ENCODE peak calls at places on chromosome 13, in six cellular contexts. One of them, this sample, is unnamed.

GRCh38 chr13:43720780-43721397 is 65.9 kb downstream of the ENOX1 start:
- DNase-seq in activated T-cell treated with anti-CD3 and anti-CD28 coated beads for 4 hours: no peak
- DNase-seq in activated naive CD4-positive, alpha-beta T cell treated with anti-CD3 and anti-CD28 coated beads, Interleukin-2, amount 50 U/mL, for 16 hours: no peak
- DNase-seq in GM04503: no peak
- DNase-seq in transverse colon: no peak
- DNase-seq in fibroblast of the aortic adventitia: no peak
- DNase-seq in this sample: no peak

GRCh38 chr13:40026741-40027140 is 371.3 kb downstream of the COG6 start:
- DNase-seq in fibroblast of the aortic adventitia: no peak
- DNase-seq in activated naive CD4-positive, alpha-beta T cell treated with anti-CD3 and anti-CD28 coated beads, Interleukin-2, amount 50 U/mL, for 16 hours: peak
- DNase-seq in activated T-cell treated with anti-CD3 and anti-CD28 coated beads for 4 hours: peak
- DNase-seq in transverse colon: no peak
- DNase-seq in GM04503: no peak
- DNase-seq in this sample: no peak

GRCh38 chr13:94632227-94632980 is 30.7 kb downstream of the GPR180 start:
- DNase-seq in activated T-cell treated with anti-CD3 and anti-CD28 coated beads for 4 hours: no peak
- DNase-seq in fibroblast of the aortic adventitia: no peak
- DNase-seq in activated naive CD4-positive, alpha-beta T cell treated with anti-CD3 and anti-CD28 coated beads, Interleukin-2, amount 50 U/mL, for 16 hours: no peak
- DNase-seq in transverse colon: no peak
- DNase-seq in GM04503: no peak
- DNase-seq in this sample: no peak

GRCh38 chr13:23673354-23673753 is 103.1 kb downstream of the TNFRSF19 start:
- DNase-seq in fibroblast of the aortic adventitia: peak
- DNase-seq in GM04503: peak
- DNase-seq in activated T-cell treated with anti-CD3 and anti-CD28 coated beads for 4 hours: no peak
- DNase-seq in transverse colon: no peak
- DNase-seq in activated naive CD4-positive, alpha-beta T cell treated with anti-CD3 and anti-CD28 coated beads, Interleukin-2, amount 50 U/mL, for 16 hours: no peak
- DNase-seq in this sample: no peak

GRCh38 chr13:81458211-81458610 is 1117.3 kb upstream of the SPRY2 start:
- DNase-seq in GM04503: no peak
- DNase-seq in activated naive CD4-positive, alpha-beta T cell treated with anti-CD3 and anti-CD28 coated beads, Interleukin-2, amount 50 U/mL, for 16 hours: no peak
- DNase-seq in transverse colon: no peak
- DNase-seq in fibroblast of the aortic adventitia: no peak
- DNase-seq in activated T-cell treated with anti-CD3 and anti-CD28 coated beads for 4 hours: no peak
- DNase-seq in this sample: no peak

GRCh38 chr13:110227864-110228643 is 78.9 kb downstream of the COL4A1 start:
- DNase-seq in GM04503: no peak
- DNase-seq in activated T-cell treated with anti-CD3 and anti-CD28 coated beads for 4 hours: no peak
- DNase-seq in transverse colon: no peak
- DNase-seq in activated naive CD4-positive, alpha-beta T cell treated with anti-CD3 and anti-CD28 coated beads, Interleukin-2, amount 50 U/mL, for 16 hours: no peak
- DNase-seq in fibroblast of the aortic adventitia: no peak
- DNase-seq in this sample: no peak

GRCh38 chr13:56864451-56864850 is 276.3 kb upstream of the PRR20A start:
- DNase-seq in fibroblast of the aortic adventitia: no peak
- DNase-seq in activated naive CD4-positive, alpha-beta T cell treated with anti-CD3 and anti-CD28 coated beads, Interleukin-2, amount 50 U/mL, for 16 hours: no peak
- DNase-seq in transverse colon: no peak
- DNase-seq in activated T-cell treated with anti-CD3 and anti-CD28 coated beads for 4 hours: no peak
- DNase-seq in GM04503: no peak
- DNase-seq in this sample: no peak

GRCh38 chr13:20964904-20965303 is 62.4 kb upstream of the XPO4 start:
- DNase-seq in GM04503: no peak
- DNase-seq in fibroblast of the aortic adventitia: peak
- DNase-seq in transverse colon: no peak
- DNase-seq in activated T-cell treated with anti-CD3 and anti-CD28 coated beads for 4 hours: no peak
- DNase-seq in activated naive CD4-positive, alpha-beta T cell treated with anti-CD3 and anti-CD28 coated beads, Interleukin-2, amount 50 U/mL, for 16 hours: no peak
- DNase-seq in this sample: no peak

GRCh38 chr13:101139076-101139475 is 277.2 kb downstream of the NALCN start:
- DNase-seq in GM04503: no peak
- DNase-seq in transverse colon: no peak
- DNase-seq in fibroblast of the aortic adventitia: no peak
- DNase-seq in activated naive CD4-positive, alpha-beta T cell treated with anti-CD3 and anti-CD28 coated beads, Interleukin-2, amount 50 U/mL, for 16 hours: no peak
- DNase-seq in activated T-cell treated with anti-CD3 and anti-CD28 coated beads for 4 hours: no peak
- DNase-seq in this sample: no peak

GRCh38 chr13:96044238-96044637 is 9.0 kb downstream of the UGGT2 start:
- DNase-seq in activated T-cell treated with anti-CD3 and anti-CD28 coated beads for 4 hours: no peak
- DNase-seq in GM04503: no peak
- DNase-seq in transverse colon: no peak
- DNase-seq in fibroblast of the aortic adventitia: no peak
- DNase-seq in activated naive CD4-positive, alpha-beta T cell treated with anti-CD3 and anti-CD28 coated beads, Interleukin-2, amount 50 U/mL, for 16 hours: no peak
- DNase-seq in this sample: no peak

GRCh38 chr13:101416181-101417042 is at the start of gene NALCN:
- DNase-seq in GM04503: no peak
- DNase-seq in activated T-cell treated with anti-CD3 and anti-CD28 coated beads for 4 hours: no peak
- DNase-seq in activated naive CD4-positive, alpha-beta T cell treated with anti-CD3 and anti-CD28 coated beads, Interleukin-2, amount 50 U/mL, for 16 hours: no peak
- DNase-seq in fibroblast of the aortic adventitia: peak
- DNase-seq in transverse colon: no peak
- DNase-seq in this sample: no peak